ENCODE peak calls at places on chromosomes 11 and 22, in six cellular contexts. G is HCT116, J is H1, F is K562, A is GM12878, S is HepG2. K is an unnamed sample.

GRCh38 chr11:30046211-30046945 is 29.5 kb upstream of the KCNA4 start:
- DNase-seq in G (no peak), J (no peak), F (no peak), A (no peak), S (no peak), K (peak; percentile 15)

GRCh38 chr22:17965538-17966402 is 58.6 kb downstream of the MICAL3 start:
- DNase-seq in G (no peak), J (no peak), F (peak; percentile 63), A (no peak), S (no peak), K (no peak)

GRCh38 chr22:50251472-50252054 is 498 bp upstream of the HDAC10 start:
- DNase-seq in G (no peak), J (no peak), F (no peak), A (no peak), S (no peak), K (no peak)

GRCh38 chr11:62245271-62245753 is 3.3 kb downstream of the SCGB1D2 start:
- DNase-seq in G (no peak), J (no peak), F (peak; percentile 38), A (no peak), S (peak; percentile 50), K (peak; percentile 20)

GRCh38 chr22:37933711-37934376 is 19.6 kb downstream of the C22orf23 start:
- DNase-seq in G (peak; percentile 83), J (peak; percentile 73), F (peak; percentile 87), A (peak; percentile 28), S (peak; percentile 83), K (peak; percentile 95)

GRCh38 chr11:133762538-133762937 is 82.8 kb downstream of the SPATA19 start:
- DNase-seq in G (no peak), J (no peak), F (no peak), A (no peak), S (no peak), K (no peak)

GRCh38 chr11:86627776-86628455 is 44.5 kb downstream of the ME3 start:
- DNase-seq in G (no peak), J (no peak), F (no peak), A (no peak), S (no peak), K (peak; percentile 26)

GRCh38 chr22:33210129-33210784 is 152.1 kb upstream of the SYN3 start:
- DNase-seq in G (no peak), J (no peak), F (peak; percentile 13), A (no peak), S (peak; percentile 47), K (peak; percentile 68)

GRCh38 chr11:2803186-2804057 is 82.2 kb downstream of the CDKN1C start:
- DNase-seq in G (no peak), J (no peak), F (no peak), A (no peak), S (no peak), K (no peak)

GRCh38 chr22:37742374-37743092 is 45.7 kb downstream of the TRIOBP start:
- DNase-seq in G (peak; percentile 96), J (no peak), F (no peak), A (no peak), S (no peak), K (no peak)

GRCh38 chr22:29626497-29627195 is 23.2 kb downstream of the NF2 start:
- DNase-seq in G (no peak), J (no peak), F (no peak), A (no peak), S (peak; percentile 15), K (no peak)

GRCh38 chr22:28815101-28815500 is 14.7 kb upstream of the XBP1 start:
- DNase-seq in G (no peak), J (no peak), F (no peak), A (no peak), S (no peak), K (no peak)

GRCh38 chr11:8273281-8273680 is 9.6 kb upstream of the LMO1 start:
- DNase-seq in G (no peak), J (no peak), F (no peak), A (no peak), S (no peak), K (no peak)

GRCh38 chr11:125300791-125301218 is 136.3 kb downstream of the PKNOX2 start:
- DNase-seq in G (no peak), J (no peak), F (no peak), A (no peak), S (no peak), K (peak; percentile 61)

GRCh38 chr11:61791737-61792309 is 576 bp downstream of the TMEM258 start:
- DNase-seq in G (peak; percentile 63), J (no peak), F (peak; percentile 52), A (no peak), S (peak; percentile 83), K (peak; percentile 85)

GRCh38 chr11:66727883-66728759 is 895 bp downstream of the SPTBN2 start:
- DNase-seq in G (no peak), J (no peak), F (peak; percentile 85), A (no peak), S (no peak), K (peak; percentile 92)

GRCh38 chr11:77191823-77192495 is 63.9 kb downstream of the MYO7A start:
- DNase-seq in G (peak; percentile 93), J (peak; percentile 88), F (peak; percentile 86), A (no peak), S (peak; percentile 41), K (peak; percentile 62)

GRCh38 chr11:75582935-75583709 is 21.1 kb downstream of the SERPINH1 start:
- DNase-seq in G (no peak), J (no peak), F (peak; percentile 78), A (no peak), S (no peak), K (peak; percentile 93)

GRCh38 chr11:6298605-6299004 is 21.7 kb downstream of the CAVIN3 start:
- DNase-seq in G (peak; percentile 51), J (no peak), F (no peak), A (no peak), S (peak; percentile 38), K (peak; percentile 27)

GRCh38 chr11:18115360-18116127 is 9.7 kb upstream of the SAAL1 start:
- DNase-seq in G (peak; percentile 76), J (peak; percentile 60), F (peak; percentile 77), A (peak; percentile 19), S (peak; percentile 75), K (peak; percentile 85)

GRCh38 chr11:67032830-67033555 is 10.1 kb downstream of the SYT12 start:
- DNase-seq in G (no peak), J (no peak), F (no peak), A (no peak), S (no peak), K (no peak)

DNA sequence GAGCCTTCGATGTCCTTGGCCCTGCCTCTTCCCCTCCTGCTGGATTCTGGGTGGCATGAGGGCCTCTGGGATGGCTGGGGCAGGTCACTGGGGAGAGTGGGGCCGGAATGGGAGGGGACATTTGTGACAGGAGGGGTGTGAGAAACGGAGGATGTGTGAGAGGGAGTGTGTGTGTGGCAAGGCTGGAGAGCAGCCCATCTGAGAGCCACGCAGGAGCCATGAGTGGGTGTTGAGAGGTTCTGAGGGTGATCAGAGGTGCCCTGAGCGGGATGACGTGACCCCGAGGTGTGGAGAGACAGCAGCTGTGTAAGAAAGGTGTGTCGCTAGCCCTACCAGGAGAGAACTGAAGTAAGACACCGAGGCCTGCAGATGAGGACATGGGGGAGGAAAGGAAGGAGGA is 173.8 kb downstream of the CEP164 start:
- DNase-seq in G (no peak), J (no peak), F (no peak), A (no peak), S (no peak), K (no peak)
- TF ChIP-seq JUND in G (no peak), J (no peak), F (no peak), A (no peak), S (no peak), K (no peak)

GRCh38 chr22:41969110-41969646 is at the start of gene SEPTIN3:
- DNase-seq in G (no peak), J (no peak), F (no peak), A (no peak), S (no peak), K (peak; percentile 39)

GRCh38 chr22:41966225-41966606 is 3.0 kb upstream of the SEPTIN3 start:
- DNase-seq in G (no peak), J (no peak), F (no peak), A (no peak), S (no peak), K (no peak)

GRCh38 chr22:41966607-41967240 is 2.5 kb upstream of the SEPTIN3 start:
- DNase-seq in G (peak; percentile 48), J (no peak), F (peak; percentile 31), A (peak; percentile 54), S (peak; percentile 52), K (peak; percentile 23)

GRCh38 chr22:41971431-41971830 is 2.2 kb downstream of the SEPTIN3 start:
- DNase-seq in G (no peak), J (no peak), F (no peak), A (no peak), S (no peak), K (no peak)

GRCh38 chr22:41968601-41969000 is 642 bp upstream of the SEPTIN3 start:
- DNase-seq in G (no peak), J (no peak), F (no peak), A (no peak), S (peak; percentile 52), K (peak; percentile 57)
- H3K4me1 ChIP-seq in G (no peaks in the 10 kb centered on the region), J (peaks cover 4% of the 10 kb centered on the region), F (peaks cover 11% of the 10 kb centered on the region), A (no peaks in the 10 kb centered on the region), S (peaks cover 11% of the 10 kb centered on the region), K (no peaks in the 10 kb centered on the region)

DNA sequence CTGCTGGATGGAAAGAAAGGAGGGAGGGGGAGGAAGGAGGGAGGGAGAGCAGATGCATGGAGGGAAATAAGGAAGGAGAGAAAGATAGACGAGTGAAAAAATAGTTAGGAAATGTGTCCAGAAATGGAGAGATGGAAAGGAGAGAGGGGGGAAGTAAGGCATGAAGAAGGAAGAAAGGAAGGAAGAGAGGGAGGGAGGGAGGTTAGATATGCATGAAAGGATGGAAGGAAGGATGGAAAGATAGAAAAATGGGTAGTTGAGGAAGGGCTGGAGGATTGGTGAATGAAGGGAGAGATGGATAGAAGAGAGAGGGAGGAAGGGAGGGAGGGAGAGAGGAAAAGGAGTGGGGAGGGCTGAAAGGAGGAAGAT is 19.6 kb downstream of the LINC01488 start:
- DNase-seq in G (no peak), J (no peak), F (no peak), A (no peak), S (no peak), K (no peak)
- TF ChIP-seq JUND in G (no peak), J (no peak), F (no peak), A (no peak), S (no peak), K (no peak)

DNA sequence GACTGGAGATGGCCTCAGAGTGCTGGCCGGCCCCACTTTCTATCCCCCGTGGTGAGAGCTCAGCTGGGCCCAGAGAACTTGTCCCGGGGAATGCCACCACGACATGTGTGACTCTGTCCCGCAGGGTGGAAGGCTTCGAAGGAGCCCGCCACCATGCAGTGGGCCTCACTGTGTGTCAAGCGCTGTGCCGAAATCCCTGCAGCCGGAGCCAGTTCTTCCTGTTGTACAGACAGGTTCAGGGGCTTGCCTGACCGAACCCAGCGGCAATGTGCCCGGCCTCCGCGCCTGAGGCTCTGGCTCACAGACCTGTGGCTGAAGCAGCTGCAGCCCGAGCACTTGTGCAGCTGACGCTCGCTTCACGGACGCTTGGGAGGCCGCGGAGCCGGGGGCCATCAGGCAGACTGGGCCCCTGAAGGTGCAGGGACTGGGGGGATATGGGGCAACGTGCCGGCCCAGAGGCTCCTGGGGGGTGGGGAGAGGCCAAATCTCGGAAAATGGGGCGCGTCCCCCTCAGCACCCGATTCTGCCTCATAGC is 650 bp downstream of the PPM1F start:
- DNase-seq in G (no peak), J (no peak), F (no peak), A (no peak), S (no peak), K (peak; percentile 59)
- H3K4me1 ChIP-seq in G (peaks cover 4% of the 10 kb centered on the region), J (no peaks in the 10 kb centered on the region), F (peaks cover 48% of the 10 kb centered on the region), A (no peaks in the 10 kb centered on the region), S (peaks cover 16% of the 10 kb centered on the region), K (peaks cover 25% of the 10 kb centered on the region)

GRCh38 chr11:121755191-121755590 is 302.4 kb upstream of the SORL1-AS1 start:
- DNase-seq in G (no peak), J (no peak), F (no peak), A (no peak), S (no peak), K (no peak)

GRCh38 chr11:121757480-121758125 is 304.8 kb upstream of the SORL1-AS1 start:
- DNase-seq in G (no peak), J (no peak), F (no peak), A (no peak), S (no peak), K (no peak)

GRCh38 chr11:121754603-121755002 is 301.8 kb upstream of the SORL1-AS1 start:
- DNase-seq in G (no peak), J (no peak), F (no peak), A (no peak), S (no peak), K (no peak)
- TF ChIP-seq JUND in G (no peak), J (no peak), F (no peak), A (no peak), S (no peak), K (no peak)